ENCODE peak calls at places on chromosomes 3 and 15, in six cellular contexts. G, C, K, N, A and D are unnamed samples.
A peak's percentile ranks its signal among the peaks of the same experiment; 100 is the strongest.

GRCh38 chr3:25904248-25904647 is 114.4 kb downstream of the OXSM start:
- DNase-seq in G (no peak), C (no peak), K (no peak), N (peak; percentile 42), A (no peak), D (no peak)

GRCh38 chr3:44962606-44963393 is 13.2 kb downstream of the ZDHHC3 start:
- DNase-seq in G (no peak), C (peak; percentile 63), K (no peak), N (no peak), A (peak; percentile 23), D (peak; percentile 41)

GRCh38 chr3:13455644-13456043 is 24.5 kb upstream of the HDAC11 start:
- DNase-seq in G (no peak), C (no peak), K (no peak), N (no peak), A (no peak), D (no peak)

GRCh38 chr3:3015472-3016089 is 94.6 kb downstream of the IL5RA start:
- DNase-seq in G (no peak), C (peak; percentile 23), K (peak; percentile 40), N (no peak), A (peak; percentile 56), D (peak; percentile 63)

GRCh38 chr15:35557544-35557943 is 11.6 kb upstream of the DPH6 start:
- DNase-seq in G (no peak), C (peak; percentile 90), K (no peak), N (no peak), A (peak; percentile 83), D (peak; percentile 68)

GRCh38 chr3:131083190-131083863 is 56.6 kb downstream of the NEK11 start:
- DNase-seq in G (no peak), C (no peak), K (no peak), N (peak; percentile 41), A (no peak), D (no peak)

GRCh38 chr3:126373682-126374601 is 16.7 kb upstream of the KLF15 start:
- DNase-seq in G (no peak), C (peak; percentile 43), K (no peak), N (no peak), A (peak; percentile 38), D (no peak)

GRCh38 chr3:176514297-176514696 is 683.0 kb downstream of the TBL1XR1 start:
- DNase-seq in G (peak; percentile 47), C (peak; percentile 42), K (peak; percentile 27), N (peak; percentile 80), A (peak; percentile 86), D (peak; percentile 38)

GRCh38 chr3:19149388-19149787 is 1.1 kb downstream of the KCNH8 start:
- DNase-seq in G (no peak), C (no peak), K (peak; percentile 63), N (peak; percentile 56), A (peak; percentile 37), D (peak; percentile 24)

GRCh38 chr3:40340541-40341170 is 31.1 kb downstream of the EIF1B start:
- DNase-seq in G (no peak), C (no peak), K (no peak), N (no peak), A (no peak), D (no peak)

GRCh38 chr3:196412704-196413103 is 19.5 kb downstream of the UBXN7 start:
- DNase-seq in G (no peak), C (no peak), K (no peak), N (no peak), A (no peak), D (no peak)

GRCh38 chr3:172179680-172180399 is 140.5 kb downstream of the FNDC3B start:
- DNase-seq in G (no peak), C (no peak), K (no peak), N (no peak), A (no peak), D (peak; percentile 49)

GRCh38 chr15:78921517-78921916 is 23.3 kb downstream of the CTSH start:
- DNase-seq in G (no peak), C (no peak), K (no peak), N (no peak), A (no peak), D (no peak)

GRCh38 chr15:49697121-49697520 is 76.3 kb downstream of the DTWD1 start:
- DNase-seq in G (no peak), C (peak; percentile 79), K (no peak), N (no peak), A (peak; percentile 57), D (peak; percentile 29)

GRCh38 chr3:172646439-172647015 is 64.3 kb downstream of the NCEH1 start:
- DNase-seq in G (no peak), C (peak; percentile 67), K (no peak), N (no peak), A (no peak), D (no peak)

GRCh38 chr3:53880396-53881345 is 1.3 kb downstream of the ACTR8 start:
- DNase-seq in G (no peak), C (peak; percentile 42), K (no peak), N (no peak), A (no peak), D (peak; percentile 38)

DNA sequence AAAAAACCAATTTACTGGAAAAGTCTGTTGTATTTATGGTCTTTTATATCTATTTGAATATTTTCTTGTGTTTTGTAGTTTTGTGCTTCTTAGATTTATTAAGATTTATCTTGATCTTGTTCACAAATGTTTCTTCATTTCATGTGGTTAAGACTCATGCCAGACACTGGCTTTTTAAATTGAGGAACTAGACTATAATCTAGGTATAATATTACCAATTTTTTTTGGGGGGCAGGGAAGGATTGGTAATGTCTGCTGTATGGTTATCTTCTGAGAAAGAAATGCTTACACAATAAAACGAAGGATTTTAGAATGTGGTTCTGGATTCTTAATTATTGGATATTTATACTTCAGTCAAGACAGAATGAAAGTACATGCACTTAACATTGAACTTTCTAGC is 24.9 kb downstream of the AP4E1 start:
- DNase-seq in G (no peak), C (no peak), K (no peak), N (no peak), A (no peak), D (no peak)
- H3K14ac ChIP-seq in G (no peak overlapping the region), C (no peak overlapping the region), K (no peak overlapping the region), N (no peak overlapping the region), A (no peak overlapping the region), D (no peak overlapping the region)

DNA sequence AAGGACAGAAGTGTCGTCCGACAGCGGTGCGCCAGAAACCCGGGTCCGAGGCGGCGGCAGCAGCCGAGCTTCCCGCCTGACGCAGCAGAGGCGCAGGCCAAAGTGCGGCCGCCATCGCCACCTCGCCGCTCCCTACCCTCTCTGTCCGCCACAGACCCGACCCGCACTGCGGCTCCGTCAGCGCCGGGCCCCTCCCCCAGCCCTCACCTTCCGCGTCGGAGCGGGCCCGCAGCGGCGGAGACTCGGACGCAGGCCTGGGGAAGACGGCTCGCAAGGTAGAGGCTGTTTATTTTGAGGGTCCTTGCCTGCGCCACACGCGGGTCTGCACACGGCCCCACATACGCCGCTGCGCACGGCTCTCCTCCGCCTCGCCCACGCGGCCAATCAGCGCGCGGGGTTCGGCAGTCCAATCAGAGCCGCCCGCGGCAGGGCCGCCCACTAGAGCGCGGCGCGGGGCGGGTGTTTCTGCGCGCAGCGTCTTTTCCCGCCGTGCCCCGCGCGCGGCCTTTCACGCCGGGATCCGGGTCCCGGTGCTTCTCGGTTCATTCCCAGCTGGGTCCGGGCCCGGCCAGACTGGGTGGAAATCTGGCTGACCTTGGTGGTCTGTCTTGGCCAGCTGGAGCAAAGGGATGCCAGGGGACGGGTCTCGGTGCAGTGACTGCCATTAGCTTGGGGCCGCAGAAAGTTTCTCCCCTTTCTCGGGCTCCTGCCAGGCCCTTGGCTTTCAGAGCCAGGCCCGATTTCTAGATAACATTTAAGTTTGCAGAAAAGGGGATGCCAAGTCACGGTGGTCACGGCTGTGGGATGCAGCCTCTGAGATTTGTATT is at the start of gene CNBP:
- DNase-seq in G (no peak), C (peak; percentile 92), K (peak; percentile 91), N (peak; percentile 87), A (peak; percentile 98), D (peak; percentile 94)
- H2BK5ac ChIP-seq in G (peak within 1 kb of the TSS; percentile 98), C (peak within 1 kb of the TSS; percentile 89), K (peak within 1 kb of the TSS; percentile 96), N (peak within 1 kb of the TSS; percentile 91), A (peak within 1 kb of the TSS; percentile 80), D (peak within 1 kb of the TSS; percentile 97)

GRCh38 chr3:15064835-15065549 is at the start of gene MRPS25:
- DNase-seq in G (peak; percentile 53), C (peak; percentile 92), K (peak; percentile 78), N (peak; percentile 91), A (peak; percentile 97), D (peak; percentile 93)

GRCh38 chr3:15063238-15063637 is 1.9 kb downstream of the MRPS25 start:
- DNase-seq in G (no peak), C (no peak), K (no peak), N (no peak), A (no peak), D (no peak)

GRCh38 chr3:15063656-15064286 is 1.3 kb downstream of the MRPS25 start:
- DNase-seq in G (no peak), C (no peak), K (no peak), N (no peak), A (no peak), D (no peak)

GRCh38 chr3:15065550-15066007 is 464 bp upstream of the MRPS25 start:
- DNase-seq in G (no peak), C (no peak), K (no peak), N (no peak), A (no peak), D (no peak)

GRCh38 chr3:15064299-15064834 is 748 bp downstream of the MRPS25 start:
- DNase-seq in G (no peak), C (peak; percentile 25), K (no peak), N (no peak), A (peak; percentile 27), D (peak; percentile 43)
- H3K18ac ChIP-seq in G (no peak overlapping the region), C (no peak overlapping the region), K (no peak overlapping the region), N (no peak overlapping the region), A (peak overlapping the region; percentile 11), D (peak overlapping the region; percentile 71)

DNA sequence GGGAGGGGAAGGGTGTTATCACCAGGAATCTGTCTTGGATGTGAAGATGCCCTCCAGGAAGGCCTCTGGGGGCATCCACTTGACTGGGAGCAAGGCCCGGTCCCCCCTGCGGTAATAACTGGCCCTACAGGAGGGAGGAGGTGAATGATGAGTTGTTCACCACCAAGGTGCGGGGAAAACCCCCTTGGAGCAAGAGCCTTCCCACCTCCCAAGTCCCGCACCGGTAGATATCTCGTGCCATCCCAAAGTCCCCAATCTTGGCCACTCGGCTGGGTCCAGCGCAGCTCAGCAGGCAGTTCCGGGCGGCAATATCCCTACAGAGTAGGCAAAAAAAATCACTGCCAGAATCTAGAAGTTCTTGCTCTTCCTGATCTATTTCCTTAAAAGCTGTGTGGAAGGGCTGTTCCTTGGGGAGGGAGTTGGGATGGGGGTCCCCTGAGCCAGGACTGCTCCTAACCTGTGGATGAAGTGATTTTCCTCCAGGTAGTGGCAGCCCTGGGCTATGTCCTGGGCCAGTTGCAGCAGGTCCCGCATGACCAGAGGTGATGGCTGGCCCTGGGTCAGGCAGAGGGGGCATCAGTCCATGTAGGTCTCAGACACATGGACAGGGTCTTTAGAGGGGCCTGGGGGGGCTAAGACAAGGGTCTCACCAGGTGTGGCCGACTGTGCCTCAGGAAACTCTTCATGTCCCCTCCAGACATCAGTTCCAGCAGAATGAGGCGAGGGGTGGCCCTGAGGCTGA is 8.7 kb downstream of the LTK start:
- DNase-seq in G (no peak), C (no peak), K (no peak), N (no peak), A (no peak), D (no peak)
- H3K14ac ChIP-seq in G (no peak overlapping the region), C (no peak overlapping the region), K (no peak overlapping the region), N (no peak overlapping the region), A (no peak overlapping the region), D (no peak overlapping the region)